ENCODE peak calls at places on chromosomes 16 and 17, in nine cellular contexts. A is pancreas, Z is colonic mucosa, O is right atrium auricular region, Q is lower lobe of right lung, X is esophagus muscularis mucosa, G is AG09309, H is stomach, R is breast epithelium. F is an unnamed sample.

GRCh38 chr17:50164697-50164988 is 1.2 kb upstream of the SGCA start:
- DNase-seq in Z (no peak), A (no peak), Q (no peak), G (no peak), R (no peak), X (no peak), H (no peak), O (no peak), F (no peak)

GRCh38 chr16:27820646-27821345 is 242.7 kb downstream of the GSG1L start:
- DNase-seq in R (peak; percentile 34), H (no peak), O (no peak), X (no peak), Q (no peak), G (no peak), Z (no peak), A (no peak), F (no peak)

GRCh38 chr17:4948997-4949320 is 629 bp upstream of the PFN1 start:
- DNase-seq in G (peak; percentile 56), R (peak; percentile 80), Z (peak; percentile 83), X (peak; percentile 93), A (peak; percentile 78), H (peak; percentile 83), Q (peak; percentile 90), O (peak; percentile 74), F (peak; percentile 91)

GRCh38 chr16:29029168-29029994 is 44.5 kb downstream of the LAT start:
- DNase-seq in H (no peak), A (no peak), Z (peak; percentile 12), X (no peak), O (no peak), R (peak; percentile 44), Q (no peak), G (peak; percentile 73), F (peak; percentile 86)

GRCh38 chr17:8124350-8125195 is 667 bp upstream of the HES7 start:
- DNase-seq in X (no peak), R (no peak), H (no peak), Q (no peak), Z (no peak), A (no peak), G (no peak), O (no peak), F (peak; percentile 48)

GRCh38 chr17:64641499-64641898 is 20.6 kb downstream of the SMURF2 start:
- DNase-seq in X (no peak), G (peak; percentile 86), Q (no peak), Z (no peak), H (no peak), R (no peak), O (no peak), A (peak; percentile 28), F (peak; percentile 71)

GRCh38 chr16:17211797-17212196 is 259.0 kb downstream of the XYLT1 start:
- DNase-seq in H (no peak), Z (no peak), Q (no peak), A (no peak), G (no peak), O (no peak), X (no peak), R (no peak), F (no peak)

GRCh38 chr16:1917665-1918111 is 527 bp downstream of the HS3ST6 start:
- DNase-seq in R (no peak), X (no peak), Q (no peak), H (no peak), Z (no peak), A (no peak), O (no peak), G (no peak), F (no peak)

GRCh38 chr17:83193336-83194188 is 114.2 kb downstream of the METRNL start:
- DNase-seq in X (no peak), R (peak; percentile 54), Q (peak; percentile 56), A (no peak), Z (no peak), H (peak; percentile 23), G (no peak), O (no peak), F (peak; percentile 30)

GRCh38 chr16:70646260-70647241 is at the start of gene IL34:
- DNase-seq in H (no peak), O (no peak), R (no peak), Z (no peak), A (no peak), Q (no peak), G (no peak), X (no peak), F (no peak)

GRCh38 chr17:27608330-27609230 is 22.4 kb upstream of the LGALS9 start:
- DNase-seq in O (no peak), X (no peak), H (no peak), A (no peak), G (no peak), R (no peak), Q (no peak), Z (no peak), F (no peak)

GRCh38 chr16:61362583-61362982 is 673.7 kb downstream of the CDH8 start:
- DNase-seq in X (no peak), A (no peak), Z (no peak), G (no peak), R (no peak), H (no peak), Q (no peak), O (no peak), F (no peak)

DNA sequence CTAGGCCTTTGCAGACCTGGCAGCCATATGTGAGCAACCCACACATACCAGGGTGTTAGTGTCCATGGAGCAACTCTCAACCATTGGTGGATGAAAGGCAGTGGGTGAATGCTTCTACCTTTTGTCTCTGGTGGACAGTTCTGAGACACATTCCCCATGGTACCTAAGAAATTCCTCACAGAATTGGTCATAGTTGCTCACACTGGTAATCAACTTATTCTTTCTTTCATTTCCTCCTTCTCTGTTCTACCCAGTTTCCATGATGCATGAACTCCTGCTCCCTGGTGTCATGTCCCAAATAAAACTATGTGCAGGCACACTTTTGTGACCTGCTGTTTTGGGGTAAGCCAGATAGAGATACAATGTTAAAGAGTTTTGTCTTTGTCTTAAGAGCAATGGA is 33.2 kb upstream of the MPHOSPH6 start:
- DNase-seq in Q (no peak), H (no peak), A (no peak), Z (no peak), R (no peak), G (no peak), O (no peak), X (no peak), F (no peak)
- H3K4me3 ChIP-seq in Q (no peak overlapping the region), H (no peak overlapping the region), A (no peak overlapping the region), Z (no peak overlapping the region), R (no peak overlapping the region), G (no peak overlapping the region), O (no peak overlapping the region), X (no peak overlapping the region), F (no peak overlapping the region)

DNA sequence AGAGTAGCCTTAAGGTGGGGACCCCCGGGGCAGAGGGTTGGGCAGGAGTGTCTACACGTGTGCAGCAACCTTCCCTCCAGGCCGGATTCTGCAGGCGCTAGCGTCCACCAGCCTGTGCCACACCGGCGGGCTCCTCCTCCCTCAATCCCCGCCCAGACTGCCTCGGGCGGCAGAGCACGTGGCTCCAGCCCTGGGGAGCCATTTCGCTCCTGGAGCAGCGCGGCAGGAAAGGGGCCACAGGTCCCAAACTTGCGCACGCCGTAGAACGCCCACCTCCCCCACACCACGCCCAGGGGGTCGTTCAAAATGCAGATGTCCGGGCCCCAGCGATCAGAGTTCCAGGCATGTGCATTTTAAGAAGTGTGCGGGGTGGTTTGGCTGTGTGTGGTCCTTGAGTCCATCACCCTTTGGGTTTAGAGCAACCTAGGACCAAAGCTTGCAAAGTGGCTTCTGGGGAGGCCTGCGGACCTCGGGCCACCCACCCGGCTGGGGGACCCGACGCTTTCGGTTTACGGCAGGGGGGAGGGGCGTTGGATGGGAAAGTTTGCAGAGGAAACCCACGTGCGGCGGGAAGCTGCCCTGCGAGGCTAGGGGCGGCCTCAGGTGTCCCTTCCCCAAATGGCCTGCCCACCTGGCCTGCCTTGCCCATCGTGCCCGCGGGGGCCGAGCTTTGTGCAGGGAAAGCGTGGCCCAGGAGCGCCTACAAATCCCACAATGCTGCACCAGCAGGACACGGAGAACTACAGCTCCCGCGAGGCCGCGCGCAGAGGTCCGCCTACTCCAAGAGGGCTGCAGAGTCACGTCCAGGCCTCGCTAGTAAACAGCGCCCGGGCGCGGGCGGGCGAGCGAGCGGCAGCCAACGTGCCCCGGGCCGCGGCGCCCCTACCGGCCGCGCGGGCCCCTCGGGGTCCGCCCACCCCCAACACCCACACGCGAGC is 1.4 kb downstream of the TFAP4 start:
- DNase-seq in A (peak; percentile 92), Z (peak; percentile 96), R (peak; percentile 90), G (peak; percentile 59), Q (peak; percentile 97), O (peak; percentile 93), X (peak; percentile 97), H (peak; percentile 92), F (peak; percentile 90)
- TF ChIP-seq CTCF in A (no peak), Z (no peak), R (no peak), G (no peak), Q (peak; percentile 17), O (peak; percentile 26), X (no peak), H (no peak), F (no peak)

DNA sequence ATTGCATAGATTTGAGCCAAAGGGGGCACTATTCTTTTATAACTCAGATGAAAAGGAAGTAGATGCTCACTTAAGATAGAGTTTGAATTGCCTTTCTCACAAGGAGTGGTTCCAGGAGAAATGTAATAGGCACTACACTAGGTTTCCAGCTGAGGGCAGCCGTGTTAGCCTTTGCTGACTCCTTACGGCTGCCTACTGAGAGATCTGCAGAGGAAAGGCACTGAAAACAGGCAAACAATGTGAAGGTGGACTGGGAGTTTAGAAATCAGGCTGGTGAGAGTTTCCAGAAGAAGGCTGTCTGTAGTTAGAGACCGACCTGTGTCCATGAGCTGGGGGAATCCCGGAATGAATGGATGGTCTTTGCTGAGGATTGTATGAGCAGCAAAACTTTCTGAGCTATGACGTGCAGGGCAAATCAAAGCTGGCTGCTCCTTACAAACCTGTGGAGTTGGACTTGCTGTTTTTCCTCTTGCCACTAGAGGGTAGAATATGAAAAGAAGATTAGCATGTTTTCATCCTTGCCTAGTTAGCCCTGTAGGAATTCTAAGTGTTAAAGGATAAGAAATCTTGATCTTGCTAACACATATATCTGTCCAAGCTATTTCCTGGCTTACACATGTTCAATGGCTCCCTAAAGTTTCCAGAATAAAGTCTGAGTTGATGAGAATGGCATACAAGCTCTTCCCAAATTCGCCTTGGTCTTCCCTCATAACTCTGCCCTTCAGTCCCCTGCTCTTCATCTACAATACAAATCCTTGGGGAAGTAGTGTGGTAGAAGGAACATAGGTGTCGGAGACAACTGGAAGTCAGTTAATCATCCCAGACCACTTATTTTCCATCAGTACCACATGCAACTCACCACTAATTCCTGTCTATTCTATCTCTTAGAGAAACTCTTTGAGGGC is 20.1 kb upstream of the TAOK1 start:
- DNase-seq in R (no peak), G (peak; percentile 56), Z (peak; percentile 65), H (peak; percentile 66), X (no peak), A (peak; percentile 16), O (peak; percentile 70), Q (no peak), F (peak; percentile 89)
- H3K4me3 ChIP-seq in R (peak overlapping the region; percentile 53), G (peak overlapping the region; percentile 21), Z (peak overlapping the region; percentile 4), H (no peak overlapping the region), X (peak overlapping the region; percentile 32), A (no peak overlapping the region), O (peak overlapping the region; percentile 20), Q (peak overlapping the region; percentile 27), F (peak overlapping the region; percentile 37)

DNA sequence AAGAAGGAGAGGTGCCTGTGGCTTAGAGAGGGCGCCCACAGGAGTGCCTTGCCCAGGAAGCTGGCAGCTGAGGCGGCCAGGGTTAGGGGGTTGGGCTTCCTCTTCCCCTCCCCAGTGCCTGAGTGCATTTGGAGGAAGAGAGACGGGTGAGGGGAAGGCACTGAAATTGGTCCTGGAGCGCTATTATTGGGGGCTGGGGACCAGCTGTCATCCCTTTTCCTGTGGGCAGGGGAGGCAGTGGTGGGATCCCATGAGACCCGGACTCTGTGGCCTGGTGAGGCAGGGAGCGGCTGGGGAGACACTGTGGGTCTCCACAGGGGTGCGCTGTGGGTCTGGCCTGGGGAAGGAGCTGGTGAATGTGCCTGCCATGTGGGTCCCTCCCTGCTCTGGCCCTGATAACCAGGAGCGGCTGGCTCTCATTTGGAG is 259.7 kb downstream of the SEC14L1 start:
- DNase-seq in O (no peak), H (peak; percentile 54), Z (no peak), R (no peak), Q (peak; percentile 63), A (no peak), X (no peak), G (no peak), F (peak; percentile 55)
- TF ChIP-seq CTCF in O (peak; percentile 65), H (no peak), Z (no peak), R (peak; percentile 11), Q (peak; percentile 46), A (no peak), X (peak; percentile 55), G (no peak), F (peak; percentile 62)

F was measured in fibroblast of villous mesenchyme.